ENCODE peak calls at places on chromosomes 2 and 18, in nine cellular contexts. One of them, this sample, is unnamed.

GRCh38 chr2:109032229-109032800 is 43.3 kb upstream of the EDAR start:
- DNase-seq in BJ: no peak
- DNase-seq in AG04450: no peak
- DNase-seq in epithelial cell of esophagus: no peak
- DNase-seq in spleen: no peak
- DNase-seq in esophagus squamous epithelium: no peak
- DNase-seq in ovary: no peak
- DNase-seq in astrocyte of the spinal cord: no peak
- DNase-seq in endodermal cell: no peak
- DNase-seq in this sample: no peak

GRCh38 chr2:15169326-15170038 is 391.7 kb downstream of the NBAS start:
- DNase-seq in BJ: peak
- DNase-seq in AG04450: peak
- DNase-seq in epithelial cell of esophagus: peak
- DNase-seq in spleen: no peak
- DNase-seq in esophagus squamous epithelium: no peak
- DNase-seq in ovary: no peak
- DNase-seq in astrocyte of the spinal cord: peak
- DNase-seq in endodermal cell: no peak
- DNase-seq in this sample: peak

GRCh38 chr2:146037334-146037870 is 1517.5 kb upstream of the ZEB2 start:
- DNase-seq in BJ: peak
- DNase-seq in AG04450: no peak
- DNase-seq in epithelial cell of esophagus: no peak
- DNase-seq in spleen: no peak
- DNase-seq in esophagus squamous epithelium: no peak
- DNase-seq in ovary: no peak
- DNase-seq in astrocyte of the spinal cord: peak
- DNase-seq in endodermal cell: no peak
- DNase-seq in this sample: no peak

GRCh38 chr18:74457743-74458465 is 796 bp upstream of the DIPK1C start:
- DNase-seq in BJ: no peak
- DNase-seq in AG04450: no peak
- DNase-seq in epithelial cell of esophagus: no peak
- DNase-seq in spleen: no peak
- DNase-seq in esophagus squamous epithelium: no peak
- DNase-seq in ovary: no peak
- DNase-seq in astrocyte of the spinal cord: no peak
- DNase-seq in endodermal cell: no peak
- DNase-seq in this sample: no peak

GRCh38 chr2:120874876-120875275 is 139.2 kb downstream of the GLI2 start:
- DNase-seq in BJ: no peak
- DNase-seq in AG04450: no peak
- DNase-seq in epithelial cell of esophagus: no peak
- DNase-seq in spleen: peak
- DNase-seq in esophagus squamous epithelium: no peak
- DNase-seq in ovary: no peak
- DNase-seq in astrocyte of the spinal cord: no peak
- DNase-seq in endodermal cell: no peak
- DNase-seq in this sample: no peak

GRCh38 chr2:10721344-10722251 is at the start of gene ATP6V1C2:
- DNase-seq in BJ: no peak
- DNase-seq in AG04450: no peak
- DNase-seq in epithelial cell of esophagus: peak
- DNase-seq in spleen: peak
- DNase-seq in esophagus squamous epithelium: no peak
- DNase-seq in ovary: no peak
- DNase-seq in astrocyte of the spinal cord: no peak
- DNase-seq in endodermal cell: peak
- DNase-seq in this sample: no peak

GRCh38 chr2:30115141-30115980 is 31.4 kb upstream of the YPEL5 start:
- DNase-seq in BJ: no peak
- DNase-seq in AG04450: peak
- DNase-seq in epithelial cell of esophagus: peak
- DNase-seq in spleen: peak
- DNase-seq in esophagus squamous epithelium: no peak
- DNase-seq in ovary: peak
- DNase-seq in astrocyte of the spinal cord: peak
- DNase-seq in endodermal cell: peak
- DNase-seq in this sample: no peak

GRCh38 chr2:40653829-40654228 is 201.9 kb upstream of the SLC8A1 start:
- DNase-seq in BJ: no peak
- DNase-seq in AG04450: no peak
- DNase-seq in epithelial cell of esophagus: peak
- DNase-seq in spleen: no peak
- DNase-seq in esophagus squamous epithelium: no peak
- DNase-seq in ovary: no peak
- DNase-seq in astrocyte of the spinal cord: no peak
- DNase-seq in endodermal cell: no peak
- DNase-seq in this sample: no peak

GRCh38 chr2:26770986-26771586 is 7.0 kb downstream of the SLC35F6 start:
- DNase-seq in BJ: peak
- DNase-seq in AG04450: peak
- DNase-seq in epithelial cell of esophagus: peak
- DNase-seq in spleen: no peak
- DNase-seq in esophagus squamous epithelium: no peak
- DNase-seq in ovary: peak
- DNase-seq in astrocyte of the spinal cord: peak
- DNase-seq in endodermal cell: no peak
- DNase-seq in this sample: no peak

GRCh38 chr2:127045792-127046501 is 61.0 kb downstream of the BIN1 start:
- DNase-seq in BJ: no peak
- DNase-seq in AG04450: no peak
- DNase-seq in epithelial cell of esophagus: no peak
- DNase-seq in spleen: peak
- DNase-seq in esophagus squamous epithelium: no peak
- DNase-seq in ovary: peak
- DNase-seq in astrocyte of the spinal cord: no peak
- DNase-seq in endodermal cell: peak
- DNase-seq in this sample: peak

GRCh38 chr18:24278591-24278990 is 119.0 kb downstream of the OSBPL1A start:
- DNase-seq in BJ: no peak
- DNase-seq in AG04450: no peak
- DNase-seq in epithelial cell of esophagus: no peak
- DNase-seq in spleen: no peak
- DNase-seq in esophagus squamous epithelium: no peak
- DNase-seq in ovary: no peak
- DNase-seq in astrocyte of the spinal cord: no peak
- DNase-seq in endodermal cell: no peak
- DNase-seq in this sample: no peak

GRCh38 chr2:20487392-20488135 is 40.7 kb downstream of the RHOB start:
- DNase-seq in BJ: no peak
- DNase-seq in AG04450: no peak
- DNase-seq in epithelial cell of esophagus: peak
- DNase-seq in spleen: no peak
- DNase-seq in esophagus squamous epithelium: no peak
- DNase-seq in ovary: no peak
- DNase-seq in astrocyte of the spinal cord: no peak
- DNase-seq in endodermal cell: peak
- DNase-seq in this sample: no peak

GRCh38 chr18:57819119-57819518 is 16.0 kb upstream of the ATP8B1 start:
- DNase-seq in BJ: no peak
- DNase-seq in AG04450: no peak
- DNase-seq in epithelial cell of esophagus: no peak
- DNase-seq in spleen: no peak
- DNase-seq in esophagus squamous epithelium: no peak
- DNase-seq in ovary: no peak
- DNase-seq in astrocyte of the spinal cord: no peak
- DNase-seq in endodermal cell: no peak
- DNase-seq in this sample: no peak

GRCh38 chr2:120238728-120239487 is 13.7 kb upstream of the RALB start:
- DNase-seq in BJ: no peak
- DNase-seq in AG04450: no peak
- DNase-seq in epithelial cell of esophagus: peak
- DNase-seq in spleen: peak
- DNase-seq in esophagus squamous epithelium: no peak
- DNase-seq in ovary: no peak
- DNase-seq in astrocyte of the spinal cord: peak
- DNase-seq in endodermal cell: peak
- DNase-seq in this sample: no peak

GRCh38 chr2:20049631-20050030 is 1.8 kb downstream of the LAPTM4A start:
- DNase-seq in BJ: no peak
- DNase-seq in AG04450: no peak
- DNase-seq in epithelial cell of esophagus: peak
- DNase-seq in spleen: no peak
- DNase-seq in esophagus squamous epithelium: no peak
- DNase-seq in ovary: no peak
- DNase-seq in astrocyte of the spinal cord: peak
- DNase-seq in endodermal cell: no peak
- DNase-seq in this sample: no peak

GRCh38 chr2:172083725-172084483 is 1.4 kb upstream of the DLX1 start:
- DNase-seq in BJ: no peak
- DNase-seq in AG04450: no peak
- DNase-seq in epithelial cell of esophagus: no peak
- DNase-seq in spleen: no peak
- DNase-seq in esophagus squamous epithelium: no peak
- DNase-seq in ovary: no peak
- DNase-seq in astrocyte of the spinal cord: no peak
- DNase-seq in endodermal cell: peak
- DNase-seq in this sample: no peak

DNA sequence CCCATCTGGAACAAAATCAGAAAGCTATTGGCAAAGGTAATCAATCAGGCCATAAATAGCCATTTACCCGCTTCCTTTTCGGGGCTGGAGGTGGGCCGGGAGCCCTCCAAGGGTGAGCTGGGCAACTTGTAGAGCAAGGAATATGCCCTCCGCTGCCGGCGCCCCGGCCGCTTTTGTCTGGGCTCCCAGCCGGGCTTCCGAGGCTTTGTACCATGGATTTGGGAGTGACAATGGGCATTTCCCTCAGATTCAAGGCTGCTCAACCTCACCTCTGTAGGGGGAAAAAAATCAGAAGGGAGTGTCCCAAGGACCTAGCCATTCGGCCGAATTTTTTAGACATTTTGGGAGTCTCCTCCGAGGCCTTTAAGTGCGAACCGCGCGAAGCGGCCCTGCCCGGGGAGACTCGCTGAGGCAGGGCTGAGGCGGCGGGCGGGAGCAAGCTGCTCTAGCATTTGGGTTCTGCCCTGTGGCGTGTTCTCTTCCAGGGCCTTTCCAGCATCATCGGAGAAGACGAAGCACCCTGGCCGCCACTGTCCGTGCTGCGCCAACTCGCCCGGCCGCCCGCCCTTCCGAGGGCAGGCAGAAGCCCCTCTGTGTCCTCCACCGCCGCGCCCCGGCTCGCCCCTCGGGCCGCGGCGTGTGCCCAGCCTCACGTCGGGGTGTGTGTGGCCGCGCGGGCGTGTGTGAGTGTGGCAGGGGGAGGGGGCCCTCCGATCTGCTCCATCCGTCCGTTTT is 975 bp upstream of the HOXD9 start:
- DNase-seq in BJ: no peak
- DNase-seq in AG04450: no peak
- DNase-seq in epithelial cell of esophagus: no peak
- DNase-seq in spleen: no peak
- DNase-seq in esophagus squamous epithelium: no peak
- DNase-seq in ovary: no peak
- DNase-seq in astrocyte of the spinal cord: no peak
- DNase-seq in endodermal cell: peak
- DNase-seq in this sample: no peak
- H3K4me3 ChIP-seq in BJ: no peak
- H3K4me3 ChIP-seq in AG04450: no peak
- H3K4me3 ChIP-seq in epithelial cell of esophagus: no peak
- H3K4me3 ChIP-seq in spleen: peak
- H3K4me3 ChIP-seq in esophagus squamous epithelium: peak
- H3K4me3 ChIP-seq in ovary: peak
- H3K4me3 ChIP-seq in astrocyte of the spinal cord: no peak
- H3K4me3 ChIP-seq in endodermal cell: no peak
- H3K4me3 ChIP-seq in this sample: peak

GRCh38 chr18:60471652-60472051 is 99.1 kb upstream of the MC4R start:
- DNase-seq in BJ: no peak
- DNase-seq in AG04450: no peak
- DNase-seq in epithelial cell of esophagus: peak
- DNase-seq in spleen: no peak
- DNase-seq in esophagus squamous epithelium: no peak
- DNase-seq in ovary: no peak
- DNase-seq in astrocyte of the spinal cord: peak
- DNase-seq in endodermal cell: no peak
- DNase-seq in this sample: no peak
- TF ChIP-seq CTCF in BJ: no peak
- TF ChIP-seq CTCF in AG04450: no peak
- TF ChIP-seq CTCF in epithelial cell of esophagus: no peak
- TF ChIP-seq CTCF in spleen: no peak
- TF ChIP-seq CTCF in esophagus squamous epithelium: no peak
- TF ChIP-seq CTCF in ovary: no peak
- TF ChIP-seq CTCF in astrocyte of the spinal cord: no peak
- TF ChIP-seq CTCF in endodermal cell: no peak
- TF ChIP-seq CTCF in this sample: no peak

GRCh38 chr2:223538920-223539440 is 63.2 kb downstream of the SCG2 start:
- DNase-seq in BJ: no peak
- DNase-seq in AG04450: no peak
- DNase-seq in epithelial cell of esophagus: no peak
- DNase-seq in spleen: no peak
- DNase-seq in esophagus squamous epithelium: no peak
- DNase-seq in ovary: no peak
- DNase-seq in astrocyte of the spinal cord: peak
- DNase-seq in endodermal cell: no peak
- DNase-seq in this sample: no peak
- H3K4me3 ChIP-seq in BJ: no peak
- H3K4me3 ChIP-seq in AG04450: no peak
- H3K4me3 ChIP-seq in epithelial cell of esophagus: no peak
- H3K4me3 ChIP-seq in spleen: no peak
- H3K4me3 ChIP-seq in esophagus squamous epithelium: no peak
- H3K4me3 ChIP-seq in ovary: no peak
- H3K4me3 ChIP-seq in astrocyte of the spinal cord: no peak
- H3K4me3 ChIP-seq in endodermal cell: no peak
- H3K4me3 ChIP-seq in this sample: no peak

GRCh38 chr18:666628-667027 is 9.2 kb downstream of the TYMS start:
- DNase-seq in BJ: no peak
- DNase-seq in AG04450: no peak
- DNase-seq in epithelial cell of esophagus: no peak
- DNase-seq in spleen: no peak
- DNase-seq in esophagus squamous epithelium: no peak
- DNase-seq in ovary: no peak
- DNase-seq in astrocyte of the spinal cord: no peak
- DNase-seq in endodermal cell: peak
- DNase-seq in this sample: no peak

GRCh38 chr18:669077-669476 is 11.6 kb downstream of the TYMS start:
- DNase-seq in BJ: no peak
- DNase-seq in AG04450: no peak
- DNase-seq in epithelial cell of esophagus: no peak
- DNase-seq in spleen: no peak
- DNase-seq in esophagus squamous epithelium: no peak
- DNase-seq in ovary: no peak
- DNase-seq in astrocyte of the spinal cord: no peak
- DNase-seq in endodermal cell: peak
- DNase-seq in this sample: no peak

GRCh38 chr18:668263-668662 is 10.8 kb downstream of the TYMS start:
- DNase-seq in BJ: no peak
- DNase-seq in AG04450: no peak
- DNase-seq in epithelial cell of esophagus: no peak
- DNase-seq in spleen: no peak
- DNase-seq in esophagus squamous epithelium: no peak
- DNase-seq in ovary: no peak
- DNase-seq in astrocyte of the spinal cord: no peak
- DNase-seq in endodermal cell: no peak
- DNase-seq in this sample: no peak

GRCh38 chr18:662197-662596 is 4.7 kb downstream of the TYMS start:
- DNase-seq in BJ: no peak
- DNase-seq in AG04450: no peak
- DNase-seq in epithelial cell of esophagus: no peak
- DNase-seq in spleen: no peak
- DNase-seq in esophagus squamous epithelium: no peak
- DNase-seq in ovary: no peak
- DNase-seq in astrocyte of the spinal cord: no peak
- DNase-seq in endodermal cell: no peak
- DNase-seq in this sample: no peak

GRCh38 chr18:666177-666576 is 8.7 kb downstream of the TYMS start:
- DNase-seq in BJ: no peak
- DNase-seq in AG04450: no peak
- DNase-seq in epithelial cell of esophagus: no peak
- DNase-seq in spleen: no peak
- DNase-seq in esophagus squamous epithelium: no peak
- DNase-seq in ovary: no peak
- DNase-seq in astrocyte of the spinal cord: no peak
- DNase-seq in endodermal cell: peak
- DNase-seq in this sample: no peak
- TF ChIP-seq CTCF in BJ: peak
- TF ChIP-seq CTCF in AG04450: no peak
- TF ChIP-seq CTCF in epithelial cell of esophagus: no peak
- TF ChIP-seq CTCF in spleen: no peak
- TF ChIP-seq CTCF in esophagus squamous epithelium: no peak
- TF ChIP-seq CTCF in ovary: no peak
- TF ChIP-seq CTCF in astrocyte of the spinal cord: peak
- TF ChIP-seq CTCF in endodermal cell: peak
- TF ChIP-seq CTCF in this sample: no peak

This sample was measured in coronary artery.